ENCODE peak calls at places on chromosomes 3 and 15, in five cellular contexts. One of them, this sample, is unnamed.

GRCh38 chr15:94265009-94265408 is 33.6 kb downstream of the MCTP2 start:
- DNase-seq in right atrium auricular region: no peak
- DNase-seq in lower lobe of right lung: no peak
- DNase-seq in psoas muscle: no peak
- DNase-seq in naive thymus-derived CD4-positive, alpha-beta T cell: no peak
- DNase-seq in this sample: no peak

GRCh38 chr3:30112904-30113484 is 493.4 kb upstream of the TGFBR2 start:
- DNase-seq in naive thymus-derived CD4-positive, alpha-beta T cell: peak; percentile 57
- DNase-seq in psoas muscle: no peak
- DNase-seq in right atrium auricular region: no peak
- DNase-seq in lower lobe of right lung: no peak
- DNase-seq in this sample: peak; percentile 33

GRCh38 chr3:17090271-17090992 is 205.7 kb downstream of the PLCL2 start:
- DNase-seq in naive thymus-derived CD4-positive, alpha-beta T cell: no peak
- DNase-seq in right atrium auricular region: no peak
- DNase-seq in psoas muscle: no peak
- DNase-seq in lower lobe of right lung: no peak
- DNase-seq in this sample: no peak

GRCh38 chr15:40256642-40257235 is 17.9 kb downstream of the PAK6 start:
- DNase-seq in right atrium auricular region: no peak
- DNase-seq in naive thymus-derived CD4-positive, alpha-beta T cell: no peak
- DNase-seq in lower lobe of right lung: no peak
- DNase-seq in psoas muscle: no peak
- DNase-seq in this sample: no peak

GRCh38 chr15:77002436-77002835 is 7.5 kb downstream of the PSTPIP1 start:
- DNase-seq in lower lobe of right lung: peak; percentile 37
- DNase-seq in right atrium auricular region: no peak
- DNase-seq in naive thymus-derived CD4-positive, alpha-beta T cell: no peak
- DNase-seq in psoas muscle: no peak
- DNase-seq in this sample: no peak

GRCh38 chr3:186790261-186790981 is 7.0 kb downstream of the EIF4A2 start:
- DNase-seq in lower lobe of right lung: no peak
- DNase-seq in right atrium auricular region: no peak
- DNase-seq in naive thymus-derived CD4-positive, alpha-beta T cell: no peak
- DNase-seq in psoas muscle: no peak
- DNase-seq in this sample: peak; percentile 25

GRCh38 chr3:15097889-15098288 is 1.1 kb downstream of the RBSN start:
- DNase-seq in psoas muscle: no peak
- DNase-seq in right atrium auricular region: no peak
- DNase-seq in lower lobe of right lung: no peak
- DNase-seq in naive thymus-derived CD4-positive, alpha-beta T cell: no peak
- DNase-seq in this sample: peak; percentile 63

GRCh38 chr15:68362537-68363126 is 69.3 kb downstream of the ITGA11 start:
- DNase-seq in right atrium auricular region: no peak
- DNase-seq in psoas muscle: no peak
- DNase-seq in lower lobe of right lung: no peak
- DNase-seq in naive thymus-derived CD4-positive, alpha-beta T cell: no peak
- DNase-seq in this sample: no peak

GRCh38 chr15:40278026-40278425 is 4.8 kb downstream of the ANKRD63 start:
- DNase-seq in psoas muscle: no peak
- DNase-seq in naive thymus-derived CD4-positive, alpha-beta T cell: no peak
- DNase-seq in lower lobe of right lung: no peak
- DNase-seq in right atrium auricular region: no peak
- DNase-seq in this sample: no peak

GRCh38 chr3:4356642-4357041 is 53.5 kb downstream of the SETMAR start:
- DNase-seq in naive thymus-derived CD4-positive, alpha-beta T cell: no peak
- DNase-seq in right atrium auricular region: no peak
- DNase-seq in lower lobe of right lung: no peak
- DNase-seq in psoas muscle: no peak
- DNase-seq in this sample: no peak

GRCh38 chr3:188156051-188156450 is 2.1 kb downstream of the LPP start:
- DNase-seq in right atrium auricular region: no peak
- DNase-seq in psoas muscle: no peak
- DNase-seq in lower lobe of right lung: no peak
- DNase-seq in naive thymus-derived CD4-positive, alpha-beta T cell: no peak
- DNase-seq in this sample: no peak

GRCh38 chr15:67146875-67147381 is 81.5 kb downstream of the SMAD3 start:
- DNase-seq in naive thymus-derived CD4-positive, alpha-beta T cell: peak; percentile 23
- DNase-seq in right atrium auricular region: no peak
- DNase-seq in psoas muscle: peak; percentile 56
- DNase-seq in lower lobe of right lung: no peak
- DNase-seq in this sample: peak; percentile 80

GRCh38 chr3:60555704-60556340 is 695.4 kb downstream of the FHIT start:
- DNase-seq in lower lobe of right lung: no peak
- DNase-seq in right atrium auricular region: no peak
- DNase-seq in psoas muscle: no peak
- DNase-seq in naive thymus-derived CD4-positive, alpha-beta T cell: no peak
- DNase-seq in this sample: no peak

GRCh38 chr3:15558581-15558980 is 37.1 kb upstream of the COLQ start:
- DNase-seq in naive thymus-derived CD4-positive, alpha-beta T cell: no peak
- DNase-seq in lower lobe of right lung: no peak
- DNase-seq in psoas muscle: no peak
- DNase-seq in right atrium auricular region: no peak
- DNase-seq in this sample: no peak

GRCh38 chr15:55993804-55994539 is 560 bp upstream of the NEDD4 start:
- DNase-seq in naive thymus-derived CD4-positive, alpha-beta T cell: no peak
- DNase-seq in psoas muscle: no peak
- DNase-seq in lower lobe of right lung: no peak
- DNase-seq in right atrium auricular region: peak; percentile 60
- DNase-seq in this sample: no peak

GRCh38 chr15:79970921-79971434 is at the start of gene BCL2A1:
- DNase-seq in lower lobe of right lung: no peak
- DNase-seq in right atrium auricular region: peak; percentile 59
- DNase-seq in naive thymus-derived CD4-positive, alpha-beta T cell: peak; percentile 83
- DNase-seq in psoas muscle: no peak
- DNase-seq in this sample: peak; percentile 55

GRCh38 chr3:130839815-130840214 is 54.1 kb upstream of the ATP2C1 start:
- DNase-seq in naive thymus-derived CD4-positive, alpha-beta T cell: no peak
- DNase-seq in right atrium auricular region: no peak
- DNase-seq in lower lobe of right lung: no peak
- DNase-seq in psoas muscle: no peak
- DNase-seq in this sample: peak; percentile 86

GRCh38 chr15:68843425-68844311 is 23.0 kb upstream of the ANP32A start:
- DNase-seq in naive thymus-derived CD4-positive, alpha-beta T cell: peak; percentile 24
- DNase-seq in right atrium auricular region: no peak
- DNase-seq in psoas muscle: no peak
- DNase-seq in lower lobe of right lung: peak; percentile 52
- DNase-seq in this sample: no peak

GRCh38 chr3:8992199-8992598 is 28.9 kb upstream of the RAD18 start:
- DNase-seq in psoas muscle: no peak
- DNase-seq in lower lobe of right lung: no peak
- DNase-seq in naive thymus-derived CD4-positive, alpha-beta T cell: no peak
- DNase-seq in right atrium auricular region: no peak
- DNase-seq in this sample: no peak

GRCh38 chr3:156820687-156821070 is 5.5 kb upstream of the LEKR1 start:
- DNase-seq in naive thymus-derived CD4-positive, alpha-beta T cell: no peak
- DNase-seq in lower lobe of right lung: no peak
- DNase-seq in psoas muscle: no peak
- DNase-seq in right atrium auricular region: no peak
- DNase-seq in this sample: no peak

GRCh38 chr15:39854161-39854560 is 65.9 kb downstream of the GPR176 start:
- DNase-seq in lower lobe of right lung: no peak
- DNase-seq in naive thymus-derived CD4-positive, alpha-beta T cell: no peak
- DNase-seq in right atrium auricular region: no peak
- DNase-seq in psoas muscle: no peak
- DNase-seq in this sample: no peak

GRCh38 chr15:89361451-89362202 is 27.0 kb upstream of the POLG start:
- DNase-seq in naive thymus-derived CD4-positive, alpha-beta T cell: peak; percentile 49
- DNase-seq in right atrium auricular region: no peak
- DNase-seq in psoas muscle: peak; percentile 80
- DNase-seq in lower lobe of right lung: peak; percentile 67
- DNase-seq in this sample: no peak

GRCh38 chr3:48856469-48856868 is 8.8 kb upstream of the PRKAR2A start:
- DNase-seq in lower lobe of right lung: peak; percentile 24
- DNase-seq in naive thymus-derived CD4-positive, alpha-beta T cell: no peak
- DNase-seq in right atrium auricular region: no peak
- DNase-seq in psoas muscle: peak; percentile 22
- DNase-seq in this sample: no peak

GRCh38 chr3:46858996-46859710 is 4.1 kb downstream of the MYL3 start:
- DNase-seq in lower lobe of right lung: peak; percentile 21
- DNase-seq in right atrium auricular region: no peak
- DNase-seq in psoas muscle: peak; percentile 46
- DNase-seq in naive thymus-derived CD4-positive, alpha-beta T cell: no peak
- DNase-seq in this sample: no peak

GRCh38 chr15:78565951-78566774 is 843 bp downstream of the CHRNA5 start:
- DNase-seq in lower lobe of right lung: no peak
- DNase-seq in psoas muscle: no peak
- DNase-seq in naive thymus-derived CD4-positive, alpha-beta T cell: no peak
- DNase-seq in right atrium auricular region: no peak
- DNase-seq in this sample: no peak

GRCh38 chr3:18237251-18238005 is 187.7 kb downstream of the SATB1 start:
- DNase-seq in psoas muscle: no peak
- DNase-seq in lower lobe of right lung: no peak
- DNase-seq in right atrium auricular region: no peak
- DNase-seq in naive thymus-derived CD4-positive, alpha-beta T cell: no peak
- DNase-seq in this sample: no peak

GRCh38 chr15:57541805-57542504 is 49.7 kb upstream of the MYZAP start:
- DNase-seq in psoas muscle: peak; percentile 83
- DNase-seq in right atrium auricular region: peak; percentile 91
- DNase-seq in lower lobe of right lung: peak; percentile 64
- DNase-seq in naive thymus-derived CD4-positive, alpha-beta T cell: no peak
- DNase-seq in this sample: peak; percentile 26

GRCh38 chr3:97256060-97256459 is 441.7 kb downstream of the EPHA6 start:
- DNase-seq in right atrium auricular region: no peak
- DNase-seq in psoas muscle: no peak
- DNase-seq in naive thymus-derived CD4-positive, alpha-beta T cell: no peak
- DNase-seq in lower lobe of right lung: no peak
- DNase-seq in this sample: no peak

DNA sequence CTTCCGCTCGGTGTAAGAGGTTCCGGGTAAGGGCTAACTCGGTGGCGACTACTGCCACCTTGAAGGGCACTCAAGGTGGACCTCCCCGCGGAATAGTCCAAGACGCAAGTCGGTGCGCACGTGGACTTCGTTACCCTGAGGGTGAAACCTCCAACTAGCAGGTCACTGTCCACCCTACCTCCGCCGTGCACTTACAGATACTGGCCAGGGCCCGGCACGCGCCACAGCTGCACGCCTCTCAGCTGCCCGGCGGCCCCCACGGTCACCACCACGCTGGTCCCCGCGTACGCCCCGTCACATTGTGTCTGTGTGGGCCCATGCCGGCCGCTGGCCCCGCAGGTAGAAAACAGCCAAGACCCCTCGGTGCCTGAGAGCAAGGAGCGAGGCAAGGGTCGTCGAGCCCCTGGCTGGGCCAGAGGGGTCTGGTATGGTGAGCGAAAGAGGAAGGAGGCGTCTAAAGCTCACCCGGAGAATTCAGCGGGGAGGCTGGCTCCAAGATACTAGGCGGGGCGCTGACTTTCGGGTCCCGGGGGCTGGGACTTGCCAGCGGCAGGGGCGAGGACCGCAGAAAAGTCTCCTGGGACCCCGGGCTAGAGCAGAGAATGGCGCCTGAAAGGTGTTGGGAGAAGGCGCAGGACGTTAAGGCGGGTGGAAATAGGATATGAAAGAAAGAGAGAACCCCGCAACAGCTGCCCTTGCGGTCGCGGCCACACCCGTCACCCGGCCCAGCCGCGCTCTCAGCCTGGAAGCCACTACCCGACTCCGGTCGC is 930 bp downstream of the LTK start:
- DNase-seq in naive thymus-derived CD4-positive, alpha-beta T cell: no peak
- DNase-seq in right atrium auricular region: no peak
- DNase-seq in psoas muscle: no peak
- DNase-seq in lower lobe of right lung: no peak
- DNase-seq in this sample: no peak
- H3K4me3 ChIP-seq in naive thymus-derived CD4-positive, alpha-beta T cell: peak overlapping the region; percentile 56
- H3K4me3 ChIP-seq in right atrium auricular region: peak overlapping the region; percentile 24
- H3K4me3 ChIP-seq in psoas muscle: peak overlapping the region; percentile 54
- H3K4me3 ChIP-seq in lower lobe of right lung: peak overlapping the region; percentile 56
- H3K4me3 ChIP-seq in this sample: no peak overlapping the region

DNA sequence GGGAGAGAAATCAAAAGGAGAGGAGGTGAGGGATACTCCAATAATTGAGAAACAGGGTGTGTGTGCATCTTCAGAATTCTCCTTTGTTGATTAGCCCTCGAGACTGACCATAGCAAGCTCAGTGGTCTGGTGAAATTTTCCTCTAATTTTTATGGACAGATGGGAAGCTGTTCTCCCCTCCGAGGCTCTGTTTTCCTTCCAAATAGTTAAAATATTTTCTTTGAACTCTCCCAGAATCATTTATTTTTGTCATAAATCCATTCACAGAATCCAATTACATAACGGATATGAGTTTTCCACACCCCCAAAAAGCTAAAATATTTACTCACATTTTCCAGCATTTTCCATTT is 36.4 kb downstream of the QTRT2 start:
- DNase-seq in naive thymus-derived CD4-positive, alpha-beta T cell: no peak
- DNase-seq in lower lobe of right lung: no peak
- DNase-seq in psoas muscle: no peak
- DNase-seq in right atrium auricular region: no peak
- DNase-seq in this sample: no peak
- H3K4me3 ChIP-seq in naive thymus-derived CD4-positive, alpha-beta T cell: no peak overlapping the region
- H3K4me3 ChIP-seq in lower lobe of right lung: no peak overlapping the region
- H3K4me3 ChIP-seq in psoas muscle: no peak overlapping the region
- H3K4me3 ChIP-seq in right atrium auricular region: no peak overlapping the region
- H3K4me3 ChIP-seq in this sample: no peak overlapping the region

GRCh38 chr15:87711011-87711410 is 545.5 kb downstream of the NTRK3 start:
- DNase-seq in lower lobe of right lung: no peak
- DNase-seq in naive thymus-derived CD4-positive, alpha-beta T cell: no peak
- DNase-seq in right atrium auricular region: no peak
- DNase-seq in psoas muscle: no peak
- DNase-seq in this sample: no peak
- H3K4me3 ChIP-seq in lower lobe of right lung: no peak overlapping the region
- H3K4me3 ChIP-seq in naive thymus-derived CD4-positive, alpha-beta T cell: no peak overlapping the region
- H3K4me3 ChIP-seq in right atrium auricular region: no peak overlapping the region
- H3K4me3 ChIP-seq in psoas muscle: no peak overlapping the region
- H3K4me3 ChIP-seq in this sample: no peak overlapping the region

GRCh38 chr3:44905501-44906159 is 31.2 kb downstream of the TGM4 start:
- DNase-seq in psoas muscle: no peak
- DNase-seq in lower lobe of right lung: no peak
- DNase-seq in right atrium auricular region: no peak
- DNase-seq in naive thymus-derived CD4-positive, alpha-beta T cell: no peak
- DNase-seq in this sample: no peak

GRCh38 chr3:44902628-44903027 is 28.2 kb downstream of the TGM4 start:
- DNase-seq in right atrium auricular region: no peak
- DNase-seq in naive thymus-derived CD4-positive, alpha-beta T cell: no peak
- DNase-seq in psoas muscle: no peak
- DNase-seq in lower lobe of right lung: no peak
- DNase-seq in this sample: no peak

GRCh38 chr3:44906997-44907396 is 32.6 kb downstream of the TGM4 start:
- DNase-seq in psoas muscle: no peak
- DNase-seq in lower lobe of right lung: no peak
- DNase-seq in right atrium auricular region: no peak
- DNase-seq in naive thymus-derived CD4-positive, alpha-beta T cell: no peak
- DNase-seq in this sample: no peak

GRCh38 chr3:44903314-44903713 is 28.9 kb downstream of the TGM4 start:
- DNase-seq in naive thymus-derived CD4-positive, alpha-beta T cell: no peak
- DNase-seq in psoas muscle: no peak
- DNase-seq in right atrium auricular region: no peak
- DNase-seq in lower lobe of right lung: no peak
- DNase-seq in this sample: no peak

DNA sequence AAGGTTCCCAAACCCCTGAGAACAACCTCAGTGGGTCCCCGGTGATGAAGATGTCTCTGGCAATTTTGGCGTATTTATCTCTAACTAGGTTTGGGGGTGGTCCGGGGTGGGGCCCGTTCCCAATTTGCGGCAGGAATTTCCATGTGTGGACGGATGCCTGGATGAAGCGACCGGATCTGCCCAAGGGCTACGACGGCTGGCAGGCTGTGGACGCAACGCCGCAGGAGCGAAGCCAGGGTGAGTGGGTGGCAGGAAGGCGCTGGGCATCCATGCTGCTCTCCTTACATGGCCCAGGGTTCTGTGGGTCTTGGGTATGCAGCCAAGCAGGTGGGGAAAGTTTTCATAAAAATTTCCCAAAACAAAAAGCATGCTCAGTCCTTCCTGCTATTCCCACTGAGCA is 29.3 kb downstream of the TGM4 start:
- DNase-seq in psoas muscle: no peak
- DNase-seq in naive thymus-derived CD4-positive, alpha-beta T cell: no peak
- DNase-seq in lower lobe of right lung: no peak
- DNase-seq in right atrium auricular region: no peak
- DNase-seq in this sample: no peak
- H3K4me3 ChIP-seq in psoas muscle: no peak overlapping the region
- H3K4me3 ChIP-seq in naive thymus-derived CD4-positive, alpha-beta T cell: no peak overlapping the region
- H3K4me3 ChIP-seq in lower lobe of right lung: no peak overlapping the region
- H3K4me3 ChIP-seq in right atrium auricular region: no peak overlapping the region
- H3K4me3 ChIP-seq in this sample: no peak overlapping the region

This sample was measured in Jurkat, Clone E6-1.